ENCODE peak calls at places on chromosomes 12 and 14, in five cellular contexts. R, P, J, V and U are unnamed samples.
A peak's percentile ranks its signal among the peaks of the same experiment; 100 is the strongest.

GRCh38 chr12:91870872-91871707 is 274.6 kb downstream of the BTG1 start:
- DNase-seq in R (no peak), P (no peak), J (no peak), V (no peak), U (no peak)

GRCh38 chr14:32382704-32383103 is 53.6 kb downstream of the AKAP6 start:
- DNase-seq in R (no peak), P (peak; percentile 17), J (no peak), V (no peak), U (peak; percentile 31)

GRCh38 chr12:5222011-5222461 is 178.4 kb downstream of the KCNA5 start:
- DNase-seq in R (peak; percentile 17), P (no peak), J (no peak), V (no peak), U (no peak)

GRCh38 chr14:100894416-100894815 is 9.1 kb downstream of the RTL1 start:
- DNase-seq in R (no peak), P (peak; percentile 14), J (no peak), V (no peak), U (no peak)

GRCh38 chr12:64824500-64825142 is at the start of gene TBC1D30:
- DNase-seq in R (peak; percentile 74), P (peak; percentile 25), J (peak; percentile 17), V (no peak), U (peak; percentile 4)

GRCh38 chr14:101774006-101774755 is 12.7 kb downstream of the PPP2R5C start:
- DNase-seq in R (no peak), P (no peak), J (no peak), V (no peak), U (peak; percentile 89)

GRCh38 chr12:20508362-20508761 is 140.0 kb downstream of the PDE3A start:
- DNase-seq in R (no peak), P (no peak), J (peak; percentile 76), V (no peak), U (no peak)

GRCh38 chr12:47812797-47813490 is 6.8 kb downstream of the HDAC7 start:
- DNase-seq in R (no peak), P (peak; percentile 95), J (peak; percentile 81), V (peak; percentile 90), U (no peak)

GRCh38 chr12:1332327-1332726 is 262.1 kb downstream of the FBXL14 start:
- DNase-seq in R (no peak), P (no peak), J (no peak), V (no peak), U (no peak)